ENCODE peak calls at places on chromosomes 5 and 9, in five cellular contexts. L is MM.1S, Y is A549, D is NCI-H748 treated with DMSO at 0.1 percent for 48 hours, T is HEK293T. X is an unnamed sample.

GRCh38 chr5:124747770-124748686 is 1.6 kb upstream of the ZNF608 start:
- DNase-seq in Y (peak), L (peak), D (peak), T (no peak), X (no peak)

GRCh38 chr9:133618726-133619125 is 9.5 kb upstream of the FAM163B start:
- DNase-seq in L (no peak), T (no peak), D (no peak), Y (no peak), X (no peak)

GRCh38 chr9:38047301-38048251 is 21.5 kb downstream of the SHB start:
- DNase-seq in Y (peak), L (no peak), D (no peak), T (peak), X (no peak)

GRCh38 chr5:864492-865167 is 13.8 kb upstream of the ZDHHC11 start:
- DNase-seq in D (no peak), L (no peak), T (no peak), Y (no peak), X (no peak)

GRCh38 chr9:88660611-88661010 is 125.6 kb downstream of the NXNL2 start:
- DNase-seq in T (peak), Y (peak), L (peak), D (no peak), X (peak)

GRCh38 chr9:34382054-34382453 is 5.4 kb upstream of the MYORG start:
- DNase-seq in D (no peak), T (no peak), Y (no peak), L (no peak), X (no peak)

GRCh38 chr9:92616199-92617129 is 53.5 kb downstream of the IPPK start:
- DNase-seq in D (no peak), L (no peak), T (no peak), Y (no peak), X (no peak)

GRCh38 chr5:116361171-116361967 is 213.3 kb downstream of the SEMA6A start:
- DNase-seq in D (no peak), T (no peak), L (no peak), Y (no peak), X (no peak)

GRCh38 chr5:135236951-135237791 is 161.9 kb downstream of the MACROH2A1 start:
- DNase-seq in T (no peak), Y (no peak), D (no peak), L (no peak), X (no peak)

GRCh38 chr5:34490501-34491250 is 165.5 kb upstream of the RAI14 start:
- DNase-seq in D (peak), L (no peak), T (peak), Y (no peak), X (no peak)

GRCh38 chr9:93301911-93302525 is 118.1 kb downstream of the WNK2 start:
- DNase-seq in D (no peak), T (no peak), L (no peak), Y (no peak), X (no peak)

GRCh38 chr5:127824126-127824525 is 120.9 kb downstream of the CCDC192 start:
- DNase-seq in Y (no peak), T (no peak), D (no peak), L (no peak), X (no peak)

GRCh38 chr5:101782352-101783087 is 513.6 kb downstream of the SLCO4C1 start:
- DNase-seq in Y (no peak), T (no peak), L (no peak), D (peak), X (no peak)

GRCh38 chr9:77495834-77496671 is 152.1 kb downstream of the GNA14 start:
- DNase-seq in T (no peak), L (no peak), D (no peak), Y (peak), X (no peak)

X was measured in RPMI8226.